ENCODE peak calls at places on chromosome 9, in nine cellular contexts. One of them, this sample, is unnamed. For H3K4me1, the result is how much of the 10 kb centered on the place peaks cover.

GRCh38 chr9:95134457-95134881 is 183.0 kb downstream of the FANCC start:
- DNase-seq in heart right ventricle: no peak
- DNase-seq in right atrium auricular region: no peak
- DNase-seq in GM23248: no peak
- DNase-seq in CD8-positive, alpha-beta memory T cell: no peak
- DNase-seq in fibroblast of lung: no peak
- DNase-seq in endothelial cell of umbilical vein: no peak
- DNase-seq in endodermal cell: no peak
- DNase-seq in K562: no peak
- DNase-seq in this sample: peak

GRCh38 chr9:87898151-87898550 is 15.5 kb downstream of the SPATA31E1 start:
- DNase-seq in heart right ventricle: no peak
- DNase-seq in right atrium auricular region: no peak
- DNase-seq in GM23248: peak
- DNase-seq in CD8-positive, alpha-beta memory T cell: no peak
- DNase-seq in fibroblast of lung: peak
- DNase-seq in endothelial cell of umbilical vein: no peak
- DNase-seq in endodermal cell: no peak
- DNase-seq in K562: no peak
- DNase-seq in this sample: no peak

GRCh38 chr9:69455311-69455710 is 130.3 kb downstream of the ENTREP1 start:
- DNase-seq in heart right ventricle: no peak
- DNase-seq in right atrium auricular region: no peak
- DNase-seq in GM23248: no peak
- DNase-seq in CD8-positive, alpha-beta memory T cell: no peak
- DNase-seq in fibroblast of lung: no peak
- DNase-seq in endothelial cell of umbilical vein: no peak
- DNase-seq in endodermal cell: peak
- DNase-seq in K562: no peak
- DNase-seq in this sample: no peak

GRCh38 chr9:78892182-78892581 is 595.3 kb downstream of the PSAT1 start:
- DNase-seq in heart right ventricle: no peak
- DNase-seq in right atrium auricular region: no peak
- DNase-seq in GM23248: no peak
- DNase-seq in CD8-positive, alpha-beta memory T cell: no peak
- DNase-seq in fibroblast of lung: no peak
- DNase-seq in endothelial cell of umbilical vein: no peak
- DNase-seq in endodermal cell: no peak
- DNase-seq in K562: no peak
- DNase-seq in this sample: no peak

GRCh38 chr9:100074989-100075388 is 23.8 kb downstream of the ERP44 start:
- DNase-seq in heart right ventricle: no peak
- DNase-seq in right atrium auricular region: no peak
- DNase-seq in GM23248: no peak
- DNase-seq in CD8-positive, alpha-beta memory T cell: no peak
- DNase-seq in fibroblast of lung: no peak
- DNase-seq in endothelial cell of umbilical vein: no peak
- DNase-seq in endodermal cell: no peak
- DNase-seq in K562: no peak
- DNase-seq in this sample: no peak

GRCh38 chr9:84937086-84937670 is 267.6 kb downstream of the NTRK2 start:
- DNase-seq in heart right ventricle: no peak
- DNase-seq in right atrium auricular region: no peak
- DNase-seq in GM23248: no peak
- DNase-seq in CD8-positive, alpha-beta memory T cell: no peak
- DNase-seq in fibroblast of lung: no peak
- DNase-seq in endothelial cell of umbilical vein: no peak
- DNase-seq in endodermal cell: peak
- DNase-seq in K562: no peak
- DNase-seq in this sample: no peak

GRCh38 chr9:70902705-70903131 is 218.7 kb downstream of the TRPM3 start:
- DNase-seq in heart right ventricle: peak
- DNase-seq in right atrium auricular region: no peak
- DNase-seq in GM23248: peak
- DNase-seq in CD8-positive, alpha-beta memory T cell: no peak
- DNase-seq in fibroblast of lung: peak
- DNase-seq in endothelial cell of umbilical vein: peak
- DNase-seq in endodermal cell: no peak
- DNase-seq in K562: no peak
- DNase-seq in this sample: peak

GRCh38 chr9:4293293-4293931 is 6.5 kb downstream of the GLIS3 start:
- DNase-seq in heart right ventricle: no peak
- DNase-seq in right atrium auricular region: peak
- DNase-seq in GM23248: peak
- DNase-seq in CD8-positive, alpha-beta memory T cell: no peak
- DNase-seq in fibroblast of lung: peak
- DNase-seq in endothelial cell of umbilical vein: peak
- DNase-seq in endodermal cell: no peak
- DNase-seq in K562: no peak
- DNase-seq in this sample: no peak

GRCh38 chr9:117704024-117704575 is at the start of gene TLR4:
- DNase-seq in heart right ventricle: peak
- DNase-seq in right atrium auricular region: peak
- DNase-seq in GM23248: peak
- DNase-seq in CD8-positive, alpha-beta memory T cell: no peak
- DNase-seq in fibroblast of lung: peak
- DNase-seq in endothelial cell of umbilical vein: peak
- DNase-seq in endodermal cell: peak
- DNase-seq in K562: no peak
- DNase-seq in this sample: peak

GRCh38 chr9:90393355-90394152 is 249.1 kb downstream of the DIRAS2 start:
- DNase-seq in heart right ventricle: no peak
- DNase-seq in right atrium auricular region: no peak
- DNase-seq in GM23248: no peak
- DNase-seq in CD8-positive, alpha-beta memory T cell: no peak
- DNase-seq in fibroblast of lung: no peak
- DNase-seq in endothelial cell of umbilical vein: no peak
- DNase-seq in endodermal cell: no peak
- DNase-seq in K562: no peak
- DNase-seq in this sample: peak

GRCh38 chr9:21558627-21559401 is 76.7 kb upstream of the IFNE start:
- DNase-seq in heart right ventricle: no peak
- DNase-seq in right atrium auricular region: no peak
- DNase-seq in GM23248: peak
- DNase-seq in CD8-positive, alpha-beta memory T cell: peak
- DNase-seq in fibroblast of lung: peak
- DNase-seq in endothelial cell of umbilical vein: peak
- DNase-seq in endodermal cell: peak
- DNase-seq in K562: no peak
- DNase-seq in this sample: no peak

GRCh38 chr9:20384642-20385041 is 237.7 kb downstream of the MLLT3 start:
- DNase-seq in heart right ventricle: no peak
- DNase-seq in right atrium auricular region: no peak
- DNase-seq in GM23248: no peak
- DNase-seq in CD8-positive, alpha-beta memory T cell: no peak
- DNase-seq in fibroblast of lung: peak
- DNase-seq in endothelial cell of umbilical vein: no peak
- DNase-seq in endodermal cell: no peak
- DNase-seq in K562: no peak
- DNase-seq in this sample: no peak

GRCh38 chr9:19918630-19919029 is 129.8 kb upstream of the SLC24A2 start:
- DNase-seq in heart right ventricle: no peak
- DNase-seq in right atrium auricular region: no peak
- DNase-seq in GM23248: no peak
- DNase-seq in CD8-positive, alpha-beta memory T cell: no peak
- DNase-seq in fibroblast of lung: no peak
- DNase-seq in endothelial cell of umbilical vein: no peak
- DNase-seq in endodermal cell: no peak
- DNase-seq in K562: no peak
- DNase-seq in this sample: no peak

GRCh38 chr9:130845254-130845653 is 10.2 kb downstream of the ABL1 start:
- DNase-seq in heart right ventricle: no peak
- DNase-seq in right atrium auricular region: peak
- DNase-seq in GM23248: no peak
- DNase-seq in CD8-positive, alpha-beta memory T cell: no peak
- DNase-seq in fibroblast of lung: no peak
- DNase-seq in endothelial cell of umbilical vein: no peak
- DNase-seq in endodermal cell: peak
- DNase-seq in K562: no peak
- DNase-seq in this sample: no peak

GRCh38 chr9:129467004-129467588 is 153.8 kb downstream of the C9orf50 start:
- DNase-seq in heart right ventricle: no peak
- DNase-seq in right atrium auricular region: no peak
- DNase-seq in GM23248: no peak
- DNase-seq in CD8-positive, alpha-beta memory T cell: no peak
- DNase-seq in fibroblast of lung: no peak
- DNase-seq in endothelial cell of umbilical vein: no peak
- DNase-seq in endodermal cell: no peak
- DNase-seq in K562: no peak
- DNase-seq in this sample: no peak

GRCh38 chr9:17627641-17628040 is 48.8 kb downstream of the SH3GL2 start:
- DNase-seq in heart right ventricle: no peak
- DNase-seq in right atrium auricular region: no peak
- DNase-seq in GM23248: no peak
- DNase-seq in CD8-positive, alpha-beta memory T cell: no peak
- DNase-seq in fibroblast of lung: peak
- DNase-seq in endothelial cell of umbilical vein: no peak
- DNase-seq in endodermal cell: no peak
- DNase-seq in K562: no peak
- DNase-seq in this sample: no peak

GRCh38 chr9:127005770-127006314 is 91.3 kb downstream of the RALGPS1 start:
- DNase-seq in heart right ventricle: no peak
- DNase-seq in right atrium auricular region: no peak
- DNase-seq in GM23248: peak
- DNase-seq in CD8-positive, alpha-beta memory T cell: no peak
- DNase-seq in fibroblast of lung: no peak
- DNase-seq in endothelial cell of umbilical vein: no peak
- DNase-seq in endodermal cell: no peak
- DNase-seq in K562: no peak
- DNase-seq in this sample: no peak

GRCh38 chr9:136107155-136107952 is 11.3 kb downstream of the TMEM250 start:
- DNase-seq in heart right ventricle: no peak
- DNase-seq in right atrium auricular region: no peak
- DNase-seq in GM23248: no peak
- DNase-seq in CD8-positive, alpha-beta memory T cell: peak
- DNase-seq in fibroblast of lung: no peak
- DNase-seq in endothelial cell of umbilical vein: no peak
- DNase-seq in endodermal cell: no peak
- DNase-seq in K562: peak
- DNase-seq in this sample: peak

GRCh38 chr9:6630502-6631206 is 14.9 kb downstream of the GLDC start:
- DNase-seq in heart right ventricle: no peak
- DNase-seq in right atrium auricular region: no peak
- DNase-seq in GM23248: no peak
- DNase-seq in CD8-positive, alpha-beta memory T cell: no peak
- DNase-seq in fibroblast of lung: no peak
- DNase-seq in endothelial cell of umbilical vein: no peak
- DNase-seq in endodermal cell: peak
- DNase-seq in K562: no peak
- DNase-seq in this sample: no peak
- H3K27ac ChIP-seq in heart right ventricle: no peak
- H3K27ac ChIP-seq in right atrium auricular region: no peak
- H3K27ac ChIP-seq in GM23248: no peak
- H3K27ac ChIP-seq in CD8-positive, alpha-beta memory T cell: no peak
- H3K27ac ChIP-seq in fibroblast of lung: no peak
- H3K27ac ChIP-seq in endothelial cell of umbilical vein: no peak
- H3K27ac ChIP-seq in endodermal cell: no peak
- H3K27ac ChIP-seq in K562: no peak
- H3K27ac ChIP-seq in this sample: no peak

GRCh38 chr9:121292051-121292450 is 24.1 kb downstream of the GSN start:
- DNase-seq in heart right ventricle: no peak
- DNase-seq in right atrium auricular region: no peak
- DNase-seq in GM23248: no peak
- DNase-seq in CD8-positive, alpha-beta memory T cell: no peak
- DNase-seq in fibroblast of lung: no peak
- DNase-seq in endothelial cell of umbilical vein: no peak
- DNase-seq in endodermal cell: peak
- DNase-seq in K562: no peak
- DNase-seq in this sample: no peak
- H3K4me1 ChIP-seq in heart right ventricle: half or more
- H3K4me1 ChIP-seq in right atrium auricular region: half or more
- H3K4me1 ChIP-seq in GM23248: under half
- H3K4me1 ChIP-seq in CD8-positive, alpha-beta memory T cell: under half
- H3K4me1 ChIP-seq in fibroblast of lung: under half
- H3K4me1 ChIP-seq in endothelial cell of umbilical vein: under half
- H3K4me1 ChIP-seq in endodermal cell: under half
- H3K4me1 ChIP-seq in K562: under half
- H3K4me1 ChIP-seq in this sample: under half

DNA sequence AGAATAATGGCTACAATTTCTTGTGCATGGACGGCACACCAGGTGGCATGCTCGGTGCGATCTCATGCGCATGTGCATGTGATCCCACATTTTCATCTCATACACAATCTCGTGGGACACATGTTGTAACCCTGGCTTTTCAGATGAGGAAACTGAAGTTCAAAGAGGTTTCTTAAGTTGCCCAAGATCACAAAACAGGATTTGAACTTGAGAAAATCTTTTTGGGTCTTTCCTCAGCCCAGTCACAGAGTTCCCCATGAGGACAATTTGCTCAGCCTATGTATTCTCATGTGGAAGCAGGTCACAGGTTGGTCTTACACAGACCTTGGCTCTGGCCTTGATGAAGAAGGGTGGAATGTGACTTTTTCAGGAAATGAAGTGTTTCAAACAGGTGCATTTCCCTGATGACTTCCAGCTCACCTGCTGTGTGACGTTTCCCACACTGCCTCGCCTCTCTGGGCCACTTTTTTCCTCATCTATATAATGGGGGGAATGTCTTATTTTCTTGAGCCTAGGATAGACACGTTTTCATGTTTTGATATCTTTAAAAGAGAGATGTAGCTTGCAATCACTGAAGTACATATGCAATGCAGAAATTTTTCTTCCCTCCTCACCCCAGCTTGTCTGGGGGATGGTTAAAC is 7.1 kb upstream of the ORM1 start:
- DNase-seq in heart right ventricle: no peak
- DNase-seq in right atrium auricular region: no peak
- DNase-seq in GM23248: no peak
- DNase-seq in CD8-positive, alpha-beta memory T cell: no peak
- DNase-seq in fibroblast of lung: no peak
- DNase-seq in endothelial cell of umbilical vein: no peak
- DNase-seq in endodermal cell: no peak
- DNase-seq in K562: no peak
- DNase-seq in this sample: no peak
- H3K27ac ChIP-seq in heart right ventricle: no peak
- H3K27ac ChIP-seq in right atrium auricular region: no peak
- H3K27ac ChIP-seq in GM23248: no peak
- H3K27ac ChIP-seq in CD8-positive, alpha-beta memory T cell: no peak
- H3K27ac ChIP-seq in fibroblast of lung: no peak
- H3K27ac ChIP-seq in endothelial cell of umbilical vein: no peak
- H3K27ac ChIP-seq in endodermal cell: no peak
- H3K27ac ChIP-seq in K562: no peak
- H3K27ac ChIP-seq in this sample: no peak

GRCh38 chr9:76372345-76372744 is 21.9 kb downstream of the RFK start:
- DNase-seq in heart right ventricle: no peak
- DNase-seq in right atrium auricular region: no peak
- DNase-seq in GM23248: no peak
- DNase-seq in CD8-positive, alpha-beta memory T cell: no peak
- DNase-seq in fibroblast of lung: no peak
- DNase-seq in endothelial cell of umbilical vein: no peak
- DNase-seq in endodermal cell: no peak
- DNase-seq in K562: no peak
- DNase-seq in this sample: no peak
- H3K4me1 ChIP-seq in heart right ventricle: under half
- H3K4me1 ChIP-seq in right atrium auricular region: under half
- H3K4me1 ChIP-seq in GM23248: under half
- H3K4me1 ChIP-seq in CD8-positive, alpha-beta memory T cell: under half
- H3K4me1 ChIP-seq in fibroblast of lung: under half
- H3K4me1 ChIP-seq in endothelial cell of umbilical vein: under half
- H3K4me1 ChIP-seq in endodermal cell: under half
- H3K4me1 ChIP-seq in K562: under half
- H3K4me1 ChIP-seq in this sample: under half